ENCODE peak calls at places on chromosomes 5 and 9, in nine cellular contexts. J, D, N, L, W, G, K, P and Q are unnamed samples. For H3K27me3, the result is how much of the 10 kb centered on the place peaks cover.

GRCh38 chr9:8850916-8851315 is 1051.3 kb upstream of the DMAC1 start:
- DNase-seq in J (no peak), N (no peak), D (no peak), W (peak), L (no peak), K (no peak), P (no peak), G (no peak), Q (no peak)

GRCh38 chr9:10612649-10613398 is at the start of gene PTPRD:
- DNase-seq in J (no peak), L (peak), W (peak), P (peak), G (peak), N (peak), K (peak), D (peak), Q (no peak)

GRCh38 chr5:6636293-6636692 is 3.1 kb downstream of the SRD5A1 start:
- DNase-seq in N (peak), G (no peak), W (no peak), K (peak), P (no peak), L (no peak), J (no peak), D (no peak), Q (no peak)

GRCh38 chr5:96975656-96976055 is 39.8 kb downstream of the LNPEP start:
- DNase-seq in N (no peak), K (no peak), D (no peak), P (no peak), G (no peak), W (no peak), L (no peak), J (no peak), Q (no peak)

GRCh38 chr9:136283291-136284235 is 20.3 kb downstream of the CCDC187 start:
- DNase-seq in J (peak), D (peak), L (peak), N (peak), W (peak), P (peak), G (peak), K (peak), Q (peak)

GRCh38 chr9:357560-357959 is 142.9 kb downstream of the DOCK8 start:
- DNase-seq in P (no peak), N (no peak), L (no peak), J (no peak), G (no peak), D (no peak), W (no peak), K (no peak), Q (no peak)

GRCh38 chr9:99054581-99054980 is 50.3 kb upstream of the TGFBR1 start:
- DNase-seq in P (no peak), W (no peak), K (peak), G (no peak), L (peak), N (no peak), D (no peak), J (no peak), Q (no peak)

GRCh38 chr9:110016340-110016739 is 191.6 kb downstream of the C9orf152 start:
- DNase-seq in L (peak), N (no peak), K (peak), G (peak), J (no peak), W (no peak), P (no peak), D (no peak), Q (no peak)

GRCh38 chr5:55495216-55495615 is 39.5 kb downstream of the PLPP1 start:
- DNase-seq in G (no peak), L (no peak), W (no peak), P (no peak), K (no peak), N (no peak), J (no peak), D (no peak), Q (no peak)

GRCh38 chr5:590343-590742 is 21.8 kb upstream of the CEP72 start:
- DNase-seq in W (no peak), N (no peak), P (no peak), D (no peak), L (no peak), K (no peak), G (no peak), J (no peak), Q (no peak)
- H3K27me3 ChIP-seq in W (under half), N (under half), P (under half), D (under half), L (half or more), K (under half), G (under half), J (under half), Q (under half)

DNA sequence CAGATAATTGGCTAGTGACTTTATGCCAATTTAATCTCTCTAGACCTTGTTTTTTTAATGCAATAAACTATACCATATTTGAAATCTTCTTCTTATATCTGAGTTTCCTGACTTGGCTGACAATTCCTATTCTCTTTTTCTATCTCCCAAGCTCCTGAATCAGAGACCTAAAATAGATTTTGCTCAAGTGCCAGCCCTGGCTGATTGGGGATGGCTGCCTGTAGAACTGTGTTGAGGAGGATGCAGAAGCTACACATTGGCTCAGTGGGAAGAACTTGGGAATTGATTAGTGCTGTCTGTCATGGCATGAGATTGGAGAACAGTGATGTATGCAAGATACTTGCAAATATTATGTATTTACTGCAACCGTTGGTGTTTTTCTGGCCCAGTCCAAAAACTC is 132.8 kb downstream of the INSYN2B start:
- DNase-seq in N (no peak), L (no peak), J (no peak), K (no peak), D (no peak), G (no peak), W (no peak), P (no peak), Q (no peak)
- H3K27me3 ChIP-seq in N (under half), L (under half), J (under half), K (under half), D (under half), G (under half), W (under half), P (under half), Q (under half)

GRCh38 chr5:1385395-1386273 is 40.7 kb upstream of the CLPTM1L start:
- DNase-seq in G (peak), J (peak), D (peak), K (peak), W (peak), N (peak), L (peak), P (peak), Q (peak)

GRCh38 chr5:1383344-1383743 is 38.4 kb upstream of the CLPTM1L start:
- DNase-seq in P (no peak), K (no peak), N (no peak), G (no peak), L (no peak), W (no peak), D (no peak), J (no peak), Q (no peak)

GRCh38 chr5:1384521-1384920 is 39.6 kb upstream of the CLPTM1L start:
- DNase-seq in J (no peak), G (no peak), L (no peak), P (no peak), D (no peak), N (no peak), W (no peak), K (no peak), Q (no peak)

GRCh38 chr5:1382248-1382700 is 37.4 kb upstream of the CLPTM1L start:
- DNase-seq in P (no peak), L (no peak), W (no peak), G (no peak), J (no peak), D (no peak), K (no peak), N (no peak), Q (no peak)

GRCh38 chr5:1383886-1384401 is 39.0 kb upstream of the CLPTM1L start:
- DNase-seq in J (no peak), D (no peak), W (no peak), G (no peak), K (no peak), P (no peak), N (no peak), L (no peak), Q (no peak)
- H3K27me3 ChIP-seq in J (under half), D (under half), W (under half), G (under half), K (under half), P (under half), N (under half), L (half or more), Q (under half)

GRCh38 chr5:180640301-180640764 is 9.1 kb downstream of the FLT4 start:
- DNase-seq in J (no peak), L (no peak), N (peak), W (no peak), P (no peak), K (no peak), D (peak), G (no peak), Q (no peak)
- H3K27me3 ChIP-seq in J (under half), L (under half), N (under half), W (under half), P (under half), K (under half), D (under half), G (under half), Q (under half)

DNA sequence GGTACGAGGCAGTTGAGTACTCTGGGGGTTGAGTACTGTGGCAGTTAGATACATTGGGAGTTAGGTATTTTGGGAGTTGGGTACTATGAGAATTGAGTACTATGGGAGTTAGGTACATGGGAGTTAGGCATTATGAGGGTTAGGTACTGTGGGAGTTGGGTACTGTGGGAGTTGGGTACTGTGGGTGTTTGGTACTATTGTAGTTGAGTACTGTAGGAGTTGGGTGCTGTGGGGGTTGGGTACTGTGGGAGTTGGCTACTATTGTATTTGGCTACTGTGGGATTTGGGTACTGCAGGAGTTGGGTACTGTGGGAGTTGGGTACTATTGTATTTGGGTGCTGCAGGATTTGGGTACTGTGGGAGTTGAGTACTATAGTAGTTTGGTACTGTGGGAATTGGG is 4.8 kb upstream of the SLC6A19 start:
- DNase-seq in J (no peak), P (no peak), L (no peak), K (no peak), N (no peak), G (no peak), W (no peak), D (no peak), Q (no peak)
- H3K27me3 ChIP-seq in J (under half), P (under half), L (under half), K (under half), N (under half), G (under half), W (under half), D (under half), Q (under half)

GRCh38 chr9:76216161-76216649 is 178.0 kb downstream of the RFK start:
- DNase-seq in G (no peak), N (no peak), W (no peak), K (peak), L (peak), P (no peak), J (no peak), D (no peak), Q (no peak)

GRCh38 chr9:76215066-76215465 is 179.2 kb downstream of the RFK start:
- DNase-seq in D (no peak), G (no peak), N (no peak), W (no peak), K (peak), J (no peak), L (peak), P (no peak), Q (no peak)

GRCh38 chr9:76218868-76219462 is 175.3 kb downstream of the RFK start:
- DNase-seq in P (no peak), L (no peak), N (no peak), K (no peak), G (no peak), J (no peak), D (no peak), W (peak), Q (no peak)

GRCh38 chr9:76218151-76218867 is 175.9 kb downstream of the RFK start:
- DNase-seq in L (no peak), P (no peak), K (no peak), N (no peak), W (no peak), D (no peak), J (no peak), G (no peak), Q (no peak)

DNA sequence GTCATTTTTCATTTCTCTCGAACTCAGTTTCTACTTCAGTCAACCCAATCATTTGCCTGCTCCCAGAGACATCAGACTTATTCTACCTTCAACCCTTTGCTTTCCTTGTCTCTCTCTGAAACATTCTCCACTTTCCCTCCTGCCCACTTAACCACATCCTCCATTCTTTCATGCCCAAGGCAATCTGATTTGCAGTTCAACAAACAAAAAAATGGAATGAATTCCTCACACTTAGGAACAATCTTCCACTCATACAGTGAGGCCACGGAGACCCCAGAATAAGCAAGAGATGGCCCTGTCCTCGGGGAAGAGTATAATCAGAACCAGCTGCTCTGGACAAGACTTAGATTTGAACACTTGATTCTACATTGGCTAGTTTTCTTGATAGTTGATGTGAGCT is 180.5 kb downstream of the RFK start:
- DNase-seq in G (no peak), W (no peak), D (no peak), K (no peak), N (no peak), L (no peak), P (no peak), J (no peak), Q (no peak)
- H3K27me3 ChIP-seq in G (under half), W (under half), D (under half), K (under half), N (under half), L (under half), P (under half), J (under half), Q (under half)

GRCh38 chr5:2755371-2755715 is 3.9 kb upstream of the IRX2 start:
- DNase-seq in K (peak), D (no peak), G (no peak), J (no peak), N (peak), W (no peak), P (no peak), L (no peak), Q (no peak)
- H3K27me3 ChIP-seq in K (under half), D (under half), G (under half), J (half or more), N (under half), W (half or more), P (under half), L (half or more), Q (half or more)